ENCODE peak calls at places on chromosomes 6 and 20, in seven cellular contexts. One of them, this sample, is unnamed.
A peak's percentile ranks its signal among the peaks of the same experiment; 100 is the strongest.

GRCh38 chr20:62368303-62368628 is 1.2 kb upstream of the LAMA5 start:
- DNase-seq in GM12892: no peak
- DNase-seq in fibroblast of the conjunctiva: no peak
- DNase-seq in neural crest cell: no peak
- DNase-seq in kidney tubule cell: no peak
- DNase-seq in stimulated activated effector memory CD8-positive, alpha-beta T cell treated with anti-CD3 and anti-CD28 coated beads, Interleukin-12 subunit alpha, Interleukin-12 subunit beta, amount 100 ng/mL, for 72 hours: no peak
- DNase-seq in nephron progenitor cell: no peak
- DNase-seq in this sample: no peak

GRCh38 chr20:60658661-60659060 is 593.4 kb upstream of the CDH4 start:
- DNase-seq in GM12892: no peak
- DNase-seq in fibroblast of the conjunctiva: no peak
- DNase-seq in neural crest cell: peak; percentile 3
- DNase-seq in kidney tubule cell: no peak
- DNase-seq in stimulated activated effector memory CD8-positive, alpha-beta T cell treated with anti-CD3 and anti-CD28 coated beads, Interleukin-12 subunit alpha, Interleukin-12 subunit beta, amount 100 ng/mL, for 72 hours: no peak
- DNase-seq in nephron progenitor cell: peak; percentile 27
- DNase-seq in this sample: no peak

GRCh38 chr6:129500958-129501381 is 209.0 kb downstream of the ARHGAP18 start:
- DNase-seq in GM12892: no peak
- DNase-seq in fibroblast of the conjunctiva: no peak
- DNase-seq in neural crest cell: peak; percentile 7
- DNase-seq in kidney tubule cell: peak; percentile 49
- DNase-seq in stimulated activated effector memory CD8-positive, alpha-beta T cell treated with anti-CD3 and anti-CD28 coated beads, Interleukin-12 subunit alpha, Interleukin-12 subunit beta, amount 100 ng/mL, for 72 hours: no peak
- DNase-seq in nephron progenitor cell: no peak
- DNase-seq in this sample: no peak

GRCh38 chr20:11217322-11217989 is 543.7 kb upstream of the JAG1 start:
- DNase-seq in GM12892: no peak
- DNase-seq in fibroblast of the conjunctiva: no peak
- DNase-seq in neural crest cell: no peak
- DNase-seq in kidney tubule cell: no peak
- DNase-seq in stimulated activated effector memory CD8-positive, alpha-beta T cell treated with anti-CD3 and anti-CD28 coated beads, Interleukin-12 subunit alpha, Interleukin-12 subunit beta, amount 100 ng/mL, for 72 hours: no peak
- DNase-seq in nephron progenitor cell: no peak
- DNase-seq in this sample: no peak

GRCh38 chr6:80316655-80317332 is 210.3 kb downstream of the BCKDHB start:
- DNase-seq in GM12892: no peak
- DNase-seq in fibroblast of the conjunctiva: no peak
- DNase-seq in neural crest cell: no peak
- DNase-seq in kidney tubule cell: no peak
- DNase-seq in stimulated activated effector memory CD8-positive, alpha-beta T cell treated with anti-CD3 and anti-CD28 coated beads, Interleukin-12 subunit alpha, Interleukin-12 subunit beta, amount 100 ng/mL, for 72 hours: no peak
- DNase-seq in nephron progenitor cell: no peak
- DNase-seq in this sample: no peak

GRCh38 chr20:10040070-10040970 is 5.5 kb downstream of the ANKEF1 start:
- DNase-seq in GM12892: no peak
- DNase-seq in fibroblast of the conjunctiva: no peak
- DNase-seq in neural crest cell: no peak
- DNase-seq in kidney tubule cell: peak; percentile 68
- DNase-seq in stimulated activated effector memory CD8-positive, alpha-beta T cell treated with anti-CD3 and anti-CD28 coated beads, Interleukin-12 subunit alpha, Interleukin-12 subunit beta, amount 100 ng/mL, for 72 hours: no peak
- DNase-seq in nephron progenitor cell: no peak
- DNase-seq in this sample: no peak

GRCh38 chr20:6040540-6040939 is 13.3 kb downstream of the LRRN4 start:
- DNase-seq in GM12892: no peak
- DNase-seq in fibroblast of the conjunctiva: no peak
- DNase-seq in neural crest cell: no peak
- DNase-seq in kidney tubule cell: no peak
- DNase-seq in stimulated activated effector memory CD8-positive, alpha-beta T cell treated with anti-CD3 and anti-CD28 coated beads, Interleukin-12 subunit alpha, Interleukin-12 subunit beta, amount 100 ng/mL, for 72 hours: no peak
- DNase-seq in nephron progenitor cell: no peak
- DNase-seq in this sample: no peak

GRCh38 chr20:14360386-14360785 is 23.0 kb upstream of the FLRT3 start:
- DNase-seq in GM12892: no peak
- DNase-seq in fibroblast of the conjunctiva: no peak
- DNase-seq in neural crest cell: no peak
- DNase-seq in kidney tubule cell: peak; percentile 52
- DNase-seq in stimulated activated effector memory CD8-positive, alpha-beta T cell treated with anti-CD3 and anti-CD28 coated beads, Interleukin-12 subunit alpha, Interleukin-12 subunit beta, amount 100 ng/mL, for 72 hours: no peak
- DNase-seq in nephron progenitor cell: no peak
- DNase-seq in this sample: no peak

GRCh38 chr6:114580882-114581281 is 238.1 kb upstream of the HS3ST5 start:
- DNase-seq in GM12892: no peak
- DNase-seq in fibroblast of the conjunctiva: no peak
- DNase-seq in neural crest cell: no peak
- DNase-seq in kidney tubule cell: no peak
- DNase-seq in stimulated activated effector memory CD8-positive, alpha-beta T cell treated with anti-CD3 and anti-CD28 coated beads, Interleukin-12 subunit alpha, Interleukin-12 subunit beta, amount 100 ng/mL, for 72 hours: no peak
- DNase-seq in nephron progenitor cell: no peak
- DNase-seq in this sample: no peak

GRCh38 chr6:72382602-72383529 is 239.0 kb upstream of the KCNQ5 start:
- DNase-seq in GM12892: peak; percentile 5
- DNase-seq in fibroblast of the conjunctiva: no peak
- DNase-seq in neural crest cell: no peak
- DNase-seq in kidney tubule cell: no peak
- DNase-seq in stimulated activated effector memory CD8-positive, alpha-beta T cell treated with anti-CD3 and anti-CD28 coated beads, Interleukin-12 subunit alpha, Interleukin-12 subunit beta, amount 100 ng/mL, for 72 hours: no peak
- DNase-seq in nephron progenitor cell: no peak
- DNase-seq in this sample: no peak

GRCh38 chr6:157562997-157563396 is 182.0 kb downstream of the ZDHHC14 start:
- DNase-seq in GM12892: no peak
- DNase-seq in fibroblast of the conjunctiva: no peak
- DNase-seq in neural crest cell: no peak
- DNase-seq in kidney tubule cell: no peak
- DNase-seq in stimulated activated effector memory CD8-positive, alpha-beta T cell treated with anti-CD3 and anti-CD28 coated beads, Interleukin-12 subunit alpha, Interleukin-12 subunit beta, amount 100 ng/mL, for 72 hours: no peak
- DNase-seq in nephron progenitor cell: no peak
- DNase-seq in this sample: no peak

GRCh38 chr6:41939848-41940758 is 1.5 kb downstream of the CCND3 start:
- DNase-seq in GM12892: no peak
- DNase-seq in fibroblast of the conjunctiva: no peak
- DNase-seq in neural crest cell: no peak
- DNase-seq in kidney tubule cell: peak; percentile 22
- DNase-seq in stimulated activated effector memory CD8-positive, alpha-beta T cell treated with anti-CD3 and anti-CD28 coated beads, Interleukin-12 subunit alpha, Interleukin-12 subunit beta, amount 100 ng/mL, for 72 hours: no peak
- DNase-seq in nephron progenitor cell: peak; percentile 44
- DNase-seq in this sample: no peak

GRCh38 chr6:91462236-91462635 is 875.4 kb upstream of the MAP3K7 start:
- DNase-seq in GM12892: no peak
- DNase-seq in fibroblast of the conjunctiva: no peak
- DNase-seq in neural crest cell: no peak
- DNase-seq in kidney tubule cell: peak; percentile 72
- DNase-seq in stimulated activated effector memory CD8-positive, alpha-beta T cell treated with anti-CD3 and anti-CD28 coated beads, Interleukin-12 subunit alpha, Interleukin-12 subunit beta, amount 100 ng/mL, for 72 hours: no peak
- DNase-seq in nephron progenitor cell: no peak
- DNase-seq in this sample: no peak

GRCh38 chr20:25273541-25274358 is 25.9 kb downstream of the PYGB start:
- DNase-seq in GM12892: no peak
- DNase-seq in fibroblast of the conjunctiva: no peak
- DNase-seq in neural crest cell: no peak
- DNase-seq in kidney tubule cell: no peak
- DNase-seq in stimulated activated effector memory CD8-positive, alpha-beta T cell treated with anti-CD3 and anti-CD28 coated beads, Interleukin-12 subunit alpha, Interleukin-12 subunit beta, amount 100 ng/mL, for 72 hours: no peak
- DNase-seq in nephron progenitor cell: no peak
- DNase-seq in this sample: no peak

GRCh38 chr6:27575594-27576361 is 102.9 kb upstream of the ZNF184 start:
- DNase-seq in GM12892: no peak
- DNase-seq in fibroblast of the conjunctiva: no peak
- DNase-seq in neural crest cell: no peak
- DNase-seq in kidney tubule cell: peak; percentile 58
- DNase-seq in stimulated activated effector memory CD8-positive, alpha-beta T cell treated with anti-CD3 and anti-CD28 coated beads, Interleukin-12 subunit alpha, Interleukin-12 subunit beta, amount 100 ng/mL, for 72 hours: no peak
- DNase-seq in nephron progenitor cell: no peak
- DNase-seq in this sample: no peak

GRCh38 chr20:34582911-34583310 is 24.4 kb downstream of the MAP1LC3A start:
- DNase-seq in GM12892: no peak
- DNase-seq in fibroblast of the conjunctiva: no peak
- DNase-seq in neural crest cell: no peak
- DNase-seq in kidney tubule cell: peak; percentile 45
- DNase-seq in stimulated activated effector memory CD8-positive, alpha-beta T cell treated with anti-CD3 and anti-CD28 coated beads, Interleukin-12 subunit alpha, Interleukin-12 subunit beta, amount 100 ng/mL, for 72 hours: no peak
- DNase-seq in nephron progenitor cell: no peak
- DNase-seq in this sample: no peak

GRCh38 chr6:170545405-170545804 is 7.7 kb downstream of the PSMB1 start:
- DNase-seq in GM12892: no peak
- DNase-seq in fibroblast of the conjunctiva: no peak
- DNase-seq in neural crest cell: no peak
- DNase-seq in kidney tubule cell: peak; percentile 9
- DNase-seq in stimulated activated effector memory CD8-positive, alpha-beta T cell treated with anti-CD3 and anti-CD28 coated beads, Interleukin-12 subunit alpha, Interleukin-12 subunit beta, amount 100 ng/mL, for 72 hours: no peak
- DNase-seq in nephron progenitor cell: no peak
- DNase-seq in this sample: no peak

GRCh38 chr6:17816921-17817611 is 110.3 kb upstream of the NUP153 start:
- DNase-seq in GM12892: no peak
- DNase-seq in fibroblast of the conjunctiva: no peak
- DNase-seq in neural crest cell: no peak
- DNase-seq in kidney tubule cell: peak; percentile 75
- DNase-seq in stimulated activated effector memory CD8-positive, alpha-beta T cell treated with anti-CD3 and anti-CD28 coated beads, Interleukin-12 subunit alpha, Interleukin-12 subunit beta, amount 100 ng/mL, for 72 hours: no peak
- DNase-seq in nephron progenitor cell: no peak
- DNase-seq in this sample: no peak

GRCh38 chr6:108080010-108080780 is 5.7 kb upstream of the OSTM1 start:
- DNase-seq in GM12892: no peak
- DNase-seq in fibroblast of the conjunctiva: peak; percentile 12
- DNase-seq in neural crest cell: no peak
- DNase-seq in kidney tubule cell: peak; percentile 21
- DNase-seq in stimulated activated effector memory CD8-positive, alpha-beta T cell treated with anti-CD3 and anti-CD28 coated beads, Interleukin-12 subunit alpha, Interleukin-12 subunit beta, amount 100 ng/mL, for 72 hours: no peak
- DNase-seq in nephron progenitor cell: no peak
- DNase-seq in this sample: no peak

GRCh38 chr20:47269309-47270165 is 87.0 kb downstream of the ZMYND8 start:
- DNase-seq in GM12892: no peak
- DNase-seq in fibroblast of the conjunctiva: no peak
- DNase-seq in neural crest cell: no peak
- DNase-seq in kidney tubule cell: no peak
- DNase-seq in stimulated activated effector memory CD8-positive, alpha-beta T cell treated with anti-CD3 and anti-CD28 coated beads, Interleukin-12 subunit alpha, Interleukin-12 subunit beta, amount 100 ng/mL, for 72 hours: no peak
- DNase-seq in nephron progenitor cell: no peak
- DNase-seq in this sample: no peak

GRCh38 chr20:12555369-12555768 is 453.4 kb upstream of the SPTLC3 start:
- DNase-seq in GM12892: no peak
- DNase-seq in fibroblast of the conjunctiva: no peak
- DNase-seq in neural crest cell: no peak
- DNase-seq in kidney tubule cell: no peak
- DNase-seq in stimulated activated effector memory CD8-positive, alpha-beta T cell treated with anti-CD3 and anti-CD28 coated beads, Interleukin-12 subunit alpha, Interleukin-12 subunit beta, amount 100 ng/mL, for 72 hours: no peak
- DNase-seq in nephron progenitor cell: no peak
- DNase-seq in this sample: no peak

GRCh38 chr6:3603443-3604130 is 146.7 kb upstream of the SLC22A23 start:
- DNase-seq in GM12892: no peak
- DNase-seq in fibroblast of the conjunctiva: no peak
- DNase-seq in neural crest cell: no peak
- DNase-seq in kidney tubule cell: peak; percentile 9
- DNase-seq in stimulated activated effector memory CD8-positive, alpha-beta T cell treated with anti-CD3 and anti-CD28 coated beads, Interleukin-12 subunit alpha, Interleukin-12 subunit beta, amount 100 ng/mL, for 72 hours: no peak
- DNase-seq in nephron progenitor cell: no peak
- DNase-seq in this sample: no peak

GRCh38 chr6:139336488-139336887 is 38.0 kb downstream of the CITED2 start:
- DNase-seq in GM12892: no peak
- DNase-seq in fibroblast of the conjunctiva: peak; percentile 26
- DNase-seq in neural crest cell: no peak
- DNase-seq in kidney tubule cell: peak; percentile 26
- DNase-seq in stimulated activated effector memory CD8-positive, alpha-beta T cell treated with anti-CD3 and anti-CD28 coated beads, Interleukin-12 subunit alpha, Interleukin-12 subunit beta, amount 100 ng/mL, for 72 hours: no peak
- DNase-seq in nephron progenitor cell: no peak
- DNase-seq in this sample: no peak

GRCh38 chr6:96304997-96305396 is 216.6 kb upstream of the UFL1 start:
- DNase-seq in GM12892: no peak
- DNase-seq in fibroblast of the conjunctiva: no peak
- DNase-seq in neural crest cell: no peak
- DNase-seq in kidney tubule cell: no peak
- DNase-seq in stimulated activated effector memory CD8-positive, alpha-beta T cell treated with anti-CD3 and anti-CD28 coated beads, Interleukin-12 subunit alpha, Interleukin-12 subunit beta, amount 100 ng/mL, for 72 hours: no peak
- DNase-seq in nephron progenitor cell: no peak
- DNase-seq in this sample: no peak

GRCh38 chr6:32700391-32701040 is 34.1 kb upstream of the HLA-DQB1 start:
- DNase-seq in GM12892: no peak
- DNase-seq in fibroblast of the conjunctiva: peak; percentile 32
- DNase-seq in neural crest cell: peak; percentile 48
- DNase-seq in kidney tubule cell: peak; percentile 67
- DNase-seq in stimulated activated effector memory CD8-positive, alpha-beta T cell treated with anti-CD3 and anti-CD28 coated beads, Interleukin-12 subunit alpha, Interleukin-12 subunit beta, amount 100 ng/mL, for 72 hours: no peak
- DNase-seq in nephron progenitor cell: peak; percentile 55
- DNase-seq in this sample: no peak

GRCh38 chr6:148523551-148523950 is 180.9 kb downstream of the SASH1 start:
- DNase-seq in GM12892: no peak
- DNase-seq in fibroblast of the conjunctiva: no peak
- DNase-seq in neural crest cell: no peak
- DNase-seq in kidney tubule cell: no peak
- DNase-seq in stimulated activated effector memory CD8-positive, alpha-beta T cell treated with anti-CD3 and anti-CD28 coated beads, Interleukin-12 subunit alpha, Interleukin-12 subunit beta, amount 100 ng/mL, for 72 hours: no peak
- DNase-seq in nephron progenitor cell: no peak
- DNase-seq in this sample: no peak

GRCh38 chr6:157989541-157990289 is 8.1 kb downstream of the SYNJ2 start:
- DNase-seq in GM12892: no peak
- DNase-seq in fibroblast of the conjunctiva: no peak
- DNase-seq in neural crest cell: no peak
- DNase-seq in kidney tubule cell: peak; percentile 86
- DNase-seq in stimulated activated effector memory CD8-positive, alpha-beta T cell treated with anti-CD3 and anti-CD28 coated beads, Interleukin-12 subunit alpha, Interleukin-12 subunit beta, amount 100 ng/mL, for 72 hours: no peak
- DNase-seq in nephron progenitor cell: no peak
- DNase-seq in this sample: no peak

GRCh38 chr6:39379026-39379425 is 56.5 kb upstream of the KCNK16 start:
- DNase-seq in GM12892: no peak
- DNase-seq in fibroblast of the conjunctiva: no peak
- DNase-seq in neural crest cell: no peak
- DNase-seq in kidney tubule cell: no peak
- DNase-seq in stimulated activated effector memory CD8-positive, alpha-beta T cell treated with anti-CD3 and anti-CD28 coated beads, Interleukin-12 subunit alpha, Interleukin-12 subunit beta, amount 100 ng/mL, for 72 hours: no peak
- DNase-seq in nephron progenitor cell: no peak
- DNase-seq in this sample: no peak

GRCh38 chr20:16580596-16580995 is 7.3 kb upstream of the KIF16B start:
- DNase-seq in GM12892: no peak
- DNase-seq in fibroblast of the conjunctiva: no peak
- DNase-seq in neural crest cell: no peak
- DNase-seq in kidney tubule cell: no peak
- DNase-seq in stimulated activated effector memory CD8-positive, alpha-beta T cell treated with anti-CD3 and anti-CD28 coated beads, Interleukin-12 subunit alpha, Interleukin-12 subunit beta, amount 100 ng/mL, for 72 hours: no peak
- DNase-seq in nephron progenitor cell: no peak
- DNase-seq in this sample: no peak

GRCh38 chr20:44835661-44836221 is 25.4 kb upstream of the RIMS4 start:
- DNase-seq in GM12892: no peak
- DNase-seq in fibroblast of the conjunctiva: no peak
- DNase-seq in neural crest cell: no peak
- DNase-seq in kidney tubule cell: no peak
- DNase-seq in stimulated activated effector memory CD8-positive, alpha-beta T cell treated with anti-CD3 and anti-CD28 coated beads, Interleukin-12 subunit alpha, Interleukin-12 subunit beta, amount 100 ng/mL, for 72 hours: no peak
- DNase-seq in nephron progenitor cell: no peak
- DNase-seq in this sample: no peak

GRCh38 chr6:27630727-27631613 is 158.1 kb upstream of the ZNF184 start:
- DNase-seq in GM12892: no peak
- DNase-seq in fibroblast of the conjunctiva: peak; percentile 54
- DNase-seq in neural crest cell: peak; percentile 72
- DNase-seq in kidney tubule cell: peak; percentile 83
- DNase-seq in stimulated activated effector memory CD8-positive, alpha-beta T cell treated with anti-CD3 and anti-CD28 coated beads, Interleukin-12 subunit alpha, Interleukin-12 subunit beta, amount 100 ng/mL, for 72 hours: peak; percentile 34
- DNase-seq in nephron progenitor cell: peak; percentile 85
- DNase-seq in this sample: no peak

GRCh38 chr6:97963148-97963680 is 680.2 kb upstream of the MMS22L start:
- DNase-seq in GM12892: no peak
- DNase-seq in fibroblast of the conjunctiva: no peak
- DNase-seq in neural crest cell: no peak
- DNase-seq in kidney tubule cell: peak; percentile 9
- DNase-seq in stimulated activated effector memory CD8-positive, alpha-beta T cell treated with anti-CD3 and anti-CD28 coated beads, Interleukin-12 subunit alpha, Interleukin-12 subunit beta, amount 100 ng/mL, for 72 hours: no peak
- DNase-seq in nephron progenitor cell: no peak
- DNase-seq in this sample: no peak

GRCh38 chr20:22403860-22404608 is 180.3 kb downstream of the FOXA2 start:
- DNase-seq in GM12892: no peak
- DNase-seq in fibroblast of the conjunctiva: no peak
- DNase-seq in neural crest cell: no peak
- DNase-seq in kidney tubule cell: peak; percentile 46
- DNase-seq in stimulated activated effector memory CD8-positive, alpha-beta T cell treated with anti-CD3 and anti-CD28 coated beads, Interleukin-12 subunit alpha, Interleukin-12 subunit beta, amount 100 ng/mL, for 72 hours: no peak
- DNase-seq in nephron progenitor cell: no peak
- DNase-seq in this sample: no peak

GRCh38 chr6:53484409-53485280 is 60.3 kb downstream of the GCLC start:
- DNase-seq in GM12892: no peak
- DNase-seq in fibroblast of the conjunctiva: peak; percentile 74
- DNase-seq in neural crest cell: peak; percentile 78
- DNase-seq in kidney tubule cell: peak; percentile 65
- DNase-seq in stimulated activated effector memory CD8-positive, alpha-beta T cell treated with anti-CD3 and anti-CD28 coated beads, Interleukin-12 subunit alpha, Interleukin-12 subunit beta, amount 100 ng/mL, for 72 hours: peak; percentile 63
- DNase-seq in nephron progenitor cell: peak; percentile 77
- DNase-seq in this sample: peak; percentile 6

GRCh38 chr6:111367393-111368088 is 115.5 kb downstream of the REV3L start:
- DNase-seq in GM12892: no peak
- DNase-seq in fibroblast of the conjunctiva: no peak
- DNase-seq in neural crest cell: no peak
- DNase-seq in kidney tubule cell: no peak
- DNase-seq in stimulated activated effector memory CD8-positive, alpha-beta T cell treated with anti-CD3 and anti-CD28 coated beads, Interleukin-12 subunit alpha, Interleukin-12 subunit beta, amount 100 ng/mL, for 72 hours: no peak
- DNase-seq in nephron progenitor cell: no peak
- DNase-seq in this sample: no peak

GRCh38 chr6:81787313-81788068 is 35.0 kb upstream of the TENT5A start:
- DNase-seq in GM12892: no peak
- DNase-seq in fibroblast of the conjunctiva: peak; percentile 24
- DNase-seq in neural crest cell: no peak
- DNase-seq in kidney tubule cell: no peak
- DNase-seq in stimulated activated effector memory CD8-positive, alpha-beta T cell treated with anti-CD3 and anti-CD28 coated beads, Interleukin-12 subunit alpha, Interleukin-12 subunit beta, amount 100 ng/mL, for 72 hours: no peak
- DNase-seq in nephron progenitor cell: no peak
- DNase-seq in this sample: no peak

GRCh38 chr6:9540534-9541126 is 874.2 kb downstream of the TFAP2A start:
- DNase-seq in GM12892: no peak
- DNase-seq in fibroblast of the conjunctiva: peak; percentile 56
- DNase-seq in neural crest cell: peak; percentile 5
- DNase-seq in kidney tubule cell: peak; percentile 70
- DNase-seq in stimulated activated effector memory CD8-positive, alpha-beta T cell treated with anti-CD3 and anti-CD28 coated beads, Interleukin-12 subunit alpha, Interleukin-12 subunit beta, amount 100 ng/mL, for 72 hours: no peak
- DNase-seq in nephron progenitor cell: no peak
- DNase-seq in this sample: no peak

GRCh38 chr6:26065952-26066380 is 21.3 kb upstream of the HFE start:
- DNase-seq in GM12892: no peak
- DNase-seq in fibroblast of the conjunctiva: peak; percentile 78
- DNase-seq in neural crest cell: peak; percentile 33
- DNase-seq in kidney tubule cell: peak; percentile 93
- DNase-seq in stimulated activated effector memory CD8-positive, alpha-beta T cell treated with anti-CD3 and anti-CD28 coated beads, Interleukin-12 subunit alpha, Interleukin-12 subunit beta, amount 100 ng/mL, for 72 hours: peak; percentile 17
- DNase-seq in nephron progenitor cell: peak; percentile 44
- DNase-seq in this sample: peak; percentile 48

This sample was measured in NK-92 treated with Interleukin-12 subunit alpha and Interleukin-12 subunit beta, amount 100 ng/mL, for 24 hours.